ENCODE peak calls at places on chromosomes 3 and 15, in four cellular contexts. One of them, this sample, is unnamed.
A peak's percentile ranks its signal among the peaks of the same experiment; 100 is the strongest.

GRCh38 chr3:102005551-102005950 is 156.2 kb downstream of the NFKBIZ start:
- DNase-seq in H1: no peak
- DNase-seq in mesendoderm: no peak
- DNase-seq in IMR-90: no peak
- DNase-seq in this sample: no peak

GRCh38 chr3:194952882-194953281 is 267.2 kb downstream of the FAM43A start:
- DNase-seq in mesendoderm: no peak
- DNase-seq in H1: no peak
- DNase-seq in IMR-90: no peak
- DNase-seq in this sample: no peak

GRCh38 chr3:186922790-186923189 is 7.5 kb upstream of the ST6GAL1 start:
- DNase-seq in H1: no peak
- DNase-seq in IMR-90: no peak
- DNase-seq in mesendoderm: no peak
- DNase-seq in this sample: no peak

GRCh38 chr3:50270841-50271240 is 1.9 kb downstream of the SEMA3B start:
- DNase-seq in IMR-90: no peak
- DNase-seq in H1: no peak
- DNase-seq in mesendoderm: no peak
- DNase-seq in this sample: no peak

GRCh38 chr15:43241100-43241499 is 20.3 kb upstream of the EPB42 start:
- DNase-seq in IMR-90: peak; percentile 32
- DNase-seq in H1: no peak
- DNase-seq in mesendoderm: no peak
- DNase-seq in this sample: no peak

GRCh38 chr3:71310595-71311319 is 272.8 kb downstream of the FOXP1 start:
- DNase-seq in mesendoderm: peak; percentile 81
- DNase-seq in H1: no peak
- DNase-seq in IMR-90: peak; percentile 55
- DNase-seq in this sample: no peak

GRCh38 chr3:95235916-95236315 is 1173.1 kb downstream of the NSUN3 start:
- DNase-seq in H1: no peak
- DNase-seq in IMR-90: no peak
- DNase-seq in mesendoderm: peak; percentile 32
- DNase-seq in this sample: no peak

GRCh38 chr3:178623666-178624255 is 87.5 kb downstream of the KCNMB2 start:
- DNase-seq in IMR-90: no peak
- DNase-seq in mesendoderm: peak; percentile 84
- DNase-seq in H1: no peak
- DNase-seq in this sample: no peak

GRCh38 chr3:130626021-130626420 is 109.0 kb downstream of the COL6A6 start:
- DNase-seq in H1: no peak
- DNase-seq in mesendoderm: no peak
- DNase-seq in IMR-90: peak; percentile 41
- DNase-seq in this sample: no peak

GRCh38 chr3:43423142-43423541 is 136.8 kb downstream of the SNRK start:
- DNase-seq in mesendoderm: no peak
- DNase-seq in H1: no peak
- DNase-seq in IMR-90: peak; percentile 57
- DNase-seq in this sample: no peak

GRCh38 chr15:77030928-77031375 is 36.0 kb downstream of the PSTPIP1 start:
- DNase-seq in H1: no peak
- DNase-seq in IMR-90: no peak
- DNase-seq in mesendoderm: no peak
- DNase-seq in this sample: peak; percentile 23

DNA sequence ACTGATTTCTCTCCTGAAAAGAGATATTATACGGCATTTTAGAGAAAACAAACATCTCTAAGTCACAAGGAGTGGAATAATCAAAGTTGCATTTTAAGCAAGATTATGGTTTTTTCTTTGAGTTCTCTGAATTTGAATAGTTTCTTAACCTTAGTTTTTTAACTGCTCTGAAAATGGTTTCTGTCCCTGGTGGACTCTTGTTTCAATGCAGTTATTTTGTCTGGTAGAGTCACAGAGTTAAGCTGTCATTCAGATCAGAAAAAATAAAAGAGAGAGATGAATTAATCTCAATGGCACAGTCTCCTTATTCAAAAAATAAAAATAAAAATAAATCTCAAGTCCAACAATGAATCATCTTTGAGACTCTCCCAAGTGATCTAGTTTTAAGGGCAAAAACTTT is 19.0 kb downstream of the AGTR1 start:
- DNase-seq in H1: no peak
- DNase-seq in IMR-90: no peak
- DNase-seq in mesendoderm: no peak
- DNase-seq in this sample: no peak
- H3K56ac ChIP-seq in H1: no peak overlapping the region
- H3K56ac ChIP-seq in IMR-90: no peak overlapping the region
- H3K56ac ChIP-seq in mesendoderm: no peak overlapping the region
- H3K56ac ChIP-seq in this sample: no peak overlapping the region

GRCh38 chr3:184231671-184232070 is 2.3 kb downstream of the VWA5B2 start:
- DNase-seq in H1: no peak
- DNase-seq in IMR-90: no peak
- DNase-seq in mesendoderm: no peak
- DNase-seq in this sample: no peak
- H3K4me1 ChIP-seq in H1: no peaks in the 10 kb centered on the region
- H3K4me1 ChIP-seq in IMR-90: no peaks in the 10 kb centered on the region
- H3K4me1 ChIP-seq in mesendoderm: no peaks in the 10 kb centered on the region
- H3K4me1 ChIP-seq in this sample: no peaks in the 10 kb centered on the region

DNA sequence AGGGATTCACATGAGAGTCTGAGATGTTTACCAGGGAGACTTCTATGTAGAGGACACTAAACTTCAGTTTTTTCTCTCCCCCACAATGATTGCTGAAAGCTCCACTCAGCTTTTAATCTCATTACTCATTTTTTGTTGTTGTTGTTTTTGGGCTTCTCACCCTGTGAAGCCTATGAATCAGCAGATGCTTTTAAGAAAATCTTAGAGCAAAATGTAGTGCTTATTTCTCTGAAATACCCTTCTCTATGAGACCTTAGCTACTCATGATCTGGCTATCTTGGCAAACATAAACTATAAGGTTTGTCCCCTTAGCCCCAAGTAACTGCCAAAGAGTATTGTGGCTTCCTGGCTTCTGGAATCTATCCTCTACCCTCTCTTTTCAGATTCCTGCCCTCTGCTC is 537.3 kb downstream of the OCA2 start:
- DNase-seq in H1: no peak
- DNase-seq in IMR-90: no peak
- DNase-seq in mesendoderm: no peak
- DNase-seq in this sample: no peak
- H4K5ac ChIP-seq in H1: no peak overlapping the region
- H4K5ac ChIP-seq in IMR-90: no peak overlapping the region
- H4K5ac ChIP-seq in mesendoderm: no peak overlapping the region
- H4K5ac ChIP-seq in this sample: no peak overlapping the region

GRCh38 chr3:99839613-99840012 is 22.0 kb downstream of the CMSS1 start:
- DNase-seq in IMR-90: no peak
- DNase-seq in mesendoderm: no peak
- DNase-seq in H1: no peak
- DNase-seq in this sample: no peak
- H3K56ac ChIP-seq in IMR-90: no peak overlapping the region
- H3K56ac ChIP-seq in mesendoderm: no peak overlapping the region
- H3K56ac ChIP-seq in H1: no peak overlapping the region
- H3K56ac ChIP-seq in this sample: no peak overlapping the region

GRCh38 chr3:136728918-136729317 is 23.3 kb downstream of the STAG1 start:
- DNase-seq in H1: no peak
- DNase-seq in IMR-90: peak; percentile 67
- DNase-seq in mesendoderm: peak; percentile 66
- DNase-seq in this sample: peak; percentile 38
- H3K4me1 ChIP-seq in H1: peaks cover 3% of the 10 kb centered on the region
- H3K4me1 ChIP-seq in IMR-90: peaks cover 7% of the 10 kb centered on the region
- H3K4me1 ChIP-seq in mesendoderm: peaks cover 3% of the 10 kb centered on the region
- H3K4me1 ChIP-seq in this sample: peaks cover 2% of the 10 kb centered on the region

DNA sequence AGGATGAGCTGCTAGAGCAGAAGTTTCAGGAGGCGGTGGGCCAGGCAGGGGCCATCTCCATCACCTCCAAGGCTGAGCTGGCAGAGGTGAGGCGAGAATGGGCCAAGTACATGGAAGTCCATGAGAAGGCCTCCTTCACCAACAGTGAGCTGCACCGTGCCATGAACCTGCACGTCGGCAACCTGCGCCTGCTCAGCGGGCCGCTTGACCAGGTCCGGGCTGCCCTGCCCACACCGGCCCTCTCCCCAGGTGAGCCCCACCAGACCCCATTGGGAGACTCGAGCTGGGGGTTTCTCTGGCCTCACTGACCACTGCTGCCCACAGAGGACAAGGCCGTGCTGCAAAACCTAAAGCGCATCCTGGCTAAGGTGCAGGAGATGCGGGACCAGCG is 28.0 kb downstream of the PTPN23 start:
- DNase-seq in H1: no peak
- DNase-seq in mesendoderm: no peak
- DNase-seq in IMR-90: no peak
- DNase-seq in this sample: no peak
- H4K5ac ChIP-seq in H1: no peak overlapping the region
- H4K5ac ChIP-seq in mesendoderm: no peak overlapping the region
- H4K5ac ChIP-seq in IMR-90: no peak overlapping the region
- H4K5ac ChIP-seq in this sample: no peak overlapping the region

GRCh38 chr15:81747477-81747876 is 298.3 kb downstream of the MEX3B start:
- DNase-seq in H1: no peak
- DNase-seq in IMR-90: no peak
- DNase-seq in mesendoderm: no peak
- DNase-seq in this sample: no peak
- H3K56ac ChIP-seq in H1: no peak overlapping the region
- H3K56ac ChIP-seq in IMR-90: no peak overlapping the region
- H3K56ac ChIP-seq in mesendoderm: no peak overlapping the region
- H3K56ac ChIP-seq in this sample: no peak overlapping the region